ENCODE peak calls at places on chromosomes 4 and X, in five cellular contexts. Q is astrocyte of the spinal cord, B is fibroblast of lung, H is GM06990, V is GM12864. I is an unnamed sample.

GRCh38 chrX:39850630-39851152 is 247.1 kb downstream of the BCOR start:
- DNase-seq in Q (peak), B (peak), H (no peak), V (no peak), I (no peak)

GRCh38 chr4:127916512-127916911 is 35.8 kb downstream of the PLK4 start:
- DNase-seq in Q (no peak), B (peak), H (no peak), V (no peak), I (no peak)

GRCh38 chr4:151709071-151709470 is 51.7 kb downstream of the GATB start:
- DNase-seq in Q (no peak), B (no peak), H (no peak), V (no peak), I (no peak)

GRCh38 chr4:31021008-31021407 is 300.8 kb downstream of the PCDH7 start:
- DNase-seq in Q (no peak), B (no peak), H (no peak), V (no peak), I (no peak)

GRCh38 chrX:150410513-150410912 is 47.4 kb downstream of the MAMLD1 start:
- DNase-seq in Q (no peak), B (no peak), H (no peak), V (no peak), I (no peak)

GRCh38 chr4:53132117-53132889 is 233.6 kb downstream of the SCFD2 start:
- DNase-seq in Q (no peak), B (peak), H (peak), V (no peak), I (no peak)

GRCh38 chr4:20422398-20422797 is 170.7 kb downstream of the SLIT2 start:
- DNase-seq in Q (peak), B (peak), H (no peak), V (peak), I (no peak)

GRCh38 chrX:121195719-121196118 is 148.3 kb downstream of the GLUD2 start:
- DNase-seq in Q (no peak), B (no peak), H (no peak), V (no peak), I (no peak)

GRCh38 chr4:138222041-138222440 is 20.1 kb downstream of the SLC7A11 start:
- DNase-seq in Q (peak), B (peak), H (no peak), V (no peak), I (peak)

GRCh38 chr4:182807346-182807745 is 109.8 kb downstream of the DCTD start:
- DNase-seq in Q (no peak), B (no peak), H (no peak), V (no peak), I (no peak)

GRCh38 chr4:14771091-14771490 is 231.2 kb upstream of the CPEB2 start:
- DNase-seq in Q (no peak), B (peak), H (no peak), V (no peak), I (no peak)

GRCh38 chr4:177369372-177369771 is 59.7 kb downstream of the NEIL3 start:
- DNase-seq in Q (peak), B (peak), H (no peak), V (no peak), I (peak)

GRCh38 chrX:120144178-120144844 is 14.1 kb upstream of the RHOXF2 start:
- DNase-seq in Q (no peak), B (peak), H (no peak), V (no peak), I (no peak)

GRCh38 chr4:54067163-54067562 is 2.8 kb upstream of the CHIC2 start:
- DNase-seq in Q (peak), B (peak), H (no peak), V (no peak), I (peak)

GRCh38 chrX:100995469-100995868 is 26.0 kb downstream of the ARL13A start:
- DNase-seq in Q (peak), B (peak), H (no peak), V (peak), I (peak)

GRCh38 chrX:34893741-34894140 is 48.9 kb upstream of the FAM47B start:
- DNase-seq in Q (no peak), B (no peak), H (no peak), V (no peak), I (no peak)

GRCh38 chrX:105515561-105515960 is 295.1 kb upstream of the TEX13A start:
- DNase-seq in Q (no peak), B (no peak), H (no peak), V (no peak), I (no peak)

GRCh38 chr4:26323807-26324206 is 3.0 kb downstream of the RBPJ start:
- DNase-seq in Q (peak), B (peak), H (no peak), V (no peak), I (peak)

GRCh38 chr4:73839071-73839470 is 2.6 kb downstream of the CXCL6 start:
- DNase-seq in Q (no peak), B (no peak), H (no peak), V (no peak), I (no peak)

GRCh38 chrX:69019073-69019890 is 146.0 kb downstream of the PJA1 start:
- DNase-seq in Q (no peak), B (no peak), H (no peak), V (no peak), I (no peak)

GRCh38 chr4:48490012-48490679 is at the start of gene ZAR1:
- DNase-seq in Q (no peak), B (no peak), H (no peak), V (no peak), I (no peak)

GRCh38 chr4:173171098-173171497 is 2.5 kb downstream of the GALNT7 start:
- DNase-seq in Q (peak), B (peak), H (no peak), V (no peak), I (no peak)

GRCh38 chrX:65596270-65596669 is 61.7 kb upstream of the LAS1L start:
- DNase-seq in Q (peak), B (peak), H (no peak), V (peak), I (no peak)

GRCh38 chr4:93759506-93759905 is 69.0 kb upstream of the ATOH1 start:
- DNase-seq in Q (no peak), B (no peak), H (no peak), V (no peak), I (no peak)

DNA sequence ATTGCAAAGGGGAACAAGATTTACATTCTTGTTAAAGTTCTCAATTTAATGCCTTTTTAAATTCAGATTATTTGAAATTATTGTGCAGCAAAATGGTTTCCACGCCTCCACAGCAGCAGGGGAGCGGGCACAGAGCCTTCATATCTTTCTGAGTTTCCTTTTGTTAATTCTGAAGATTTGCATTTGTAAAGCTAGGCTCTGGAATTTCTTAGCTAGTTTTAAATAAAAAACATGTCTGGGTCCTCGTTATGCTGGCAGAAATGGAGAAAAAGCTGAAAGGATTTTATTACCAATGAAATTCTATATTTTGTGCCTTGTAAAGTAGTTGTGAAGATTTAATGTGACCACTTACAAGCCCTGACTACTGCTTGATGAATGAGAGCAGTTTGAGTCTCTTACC is 40.8 kb upstream of the MAGED1 start:
- DNase-seq in Q (no peak), B (no peak), H (no peak), V (no peak), I (no peak)
- H3K4me3 ChIP-seq in Q (no peak), B (no peak), H (no peak), V (no peak), I (no peak)

DNA sequence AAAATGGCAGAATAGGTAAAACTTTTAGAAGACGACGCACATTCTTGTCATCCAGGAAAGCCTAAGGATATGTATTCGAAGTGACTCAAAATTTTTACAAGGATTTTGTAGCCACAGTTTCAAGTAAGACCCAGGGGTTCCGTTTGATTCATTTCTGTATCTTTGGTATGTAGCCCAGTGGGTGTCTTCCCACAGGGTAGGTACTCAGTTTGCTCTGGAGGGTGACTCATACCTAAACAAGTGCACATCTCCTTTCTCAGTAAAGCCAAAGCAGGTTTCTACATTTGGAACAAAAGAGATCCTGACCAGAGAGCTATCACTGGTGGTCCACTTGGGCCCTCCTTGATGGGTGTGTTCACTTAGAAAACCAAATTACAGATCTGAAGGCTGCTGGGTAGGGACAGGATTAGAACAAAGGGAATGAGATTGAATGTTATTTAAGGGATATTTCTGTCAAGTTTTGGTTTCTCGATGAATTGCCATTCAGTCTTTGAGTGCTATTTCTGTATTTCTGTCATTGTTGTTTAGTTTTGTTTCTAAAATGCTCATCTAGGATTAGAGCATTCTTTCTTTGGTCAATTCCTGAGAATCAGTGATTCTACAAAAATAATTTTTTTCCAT is 56.1 kb downstream of the PLS3 start:
- DNase-seq in Q (peak), B (no peak), H (peak), V (peak), I (no peak)
- H3K4me3 ChIP-seq in Q (no peak), B (no peak), H (no peak), V (no peak), I (no peak)

GRCh38 chrX:84187501-84188319 is at the start of gene RPS6KA6:
- DNase-seq in Q (peak), B (peak), H (peak), V (no peak), I (no peak)
- H3K4me3 ChIP-seq in Q (peak), B (peak), H (peak), V (peak), I (peak)

GRCh38 chr4:189279188-189279587 is 661.5 kb upstream of the FRG1 start:
- DNase-seq in Q (no peak), B (peak), H (no peak), V (no peak), I (peak)
- H3K4me3 ChIP-seq in Q (no peak), B (no peak), H (no peak), V (no peak), I (no peak)

GRCh38 chr4:166622425-166622977 is 611.8 kb downstream of the SPOCK3 start:
- DNase-seq in Q (no peak), B (no peak), H (no peak), V (no peak), I (no peak)
- H3K4me3 ChIP-seq in Q (no peak), B (no peak), H (peak), V (peak), I (no peak)

DNA sequence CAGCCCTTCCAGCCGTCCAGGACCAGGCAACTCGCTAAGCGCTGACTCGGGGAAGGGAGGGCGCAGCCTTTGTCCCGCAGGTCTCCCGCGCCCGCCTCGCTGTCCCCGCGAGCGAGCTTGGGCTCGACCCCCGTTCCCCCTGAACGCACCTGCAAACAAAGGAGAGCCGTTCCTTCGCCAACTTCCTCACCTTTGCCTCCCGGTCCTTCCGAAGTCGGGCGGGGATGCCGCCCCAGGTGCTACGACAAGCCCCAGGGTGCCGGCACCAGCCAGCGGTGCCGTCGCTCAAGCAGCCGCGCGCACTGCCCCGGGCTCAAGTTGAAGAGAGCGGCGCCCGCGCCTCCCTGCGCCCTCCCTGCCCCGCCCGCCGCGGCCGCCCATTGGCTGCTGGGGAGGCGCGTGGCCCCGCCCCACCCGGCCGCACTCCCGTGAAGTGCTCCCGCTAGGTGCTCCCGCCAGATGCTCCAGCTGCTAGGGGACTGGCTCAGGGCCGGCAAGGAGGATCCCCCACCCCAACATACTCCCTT is 107.1 kb downstream of the NSUN7 start:
- DNase-seq in Q (peak), B (peak), H (peak), V (no peak), I (peak)
- H3K4me3 ChIP-seq in Q (peak), B (peak), H (peak), V (peak), I (peak)

GRCh38 chrX:72025236-72025770 is 106.4 kb downstream of the RTL5 start:
- DNase-seq in Q (no peak), B (no peak), H (no peak), V (no peak), I (no peak)

GRCh38 chrX:72027914-72028307 is 103.8 kb downstream of the RTL5 start:
- DNase-seq in Q (no peak), B (no peak), H (no peak), V (no peak), I (no peak)

GRCh38 chrX:72026341-72027023 is 105.2 kb downstream of the RTL5 start:
- DNase-seq in Q (no peak), B (no peak), H (no peak), V (no peak), I (no peak)

GRCh38 chrX:72028701-72029470 is 102.8 kb downstream of the RTL5 start:
- DNase-seq in Q (no peak), B (no peak), H (no peak), V (no peak), I (no peak)

GRCh38 chrX:72027024-72027913 is 104.4 kb downstream of the RTL5 start:
- DNase-seq in Q (no peak), B (no peak), H (no peak), V (no peak), I (no peak)
- H3K4me3 ChIP-seq in Q (peak), B (peak), H (no peak), V (no peak), I (peak)

GRCh38 chr4:142845293-142846070 is 619 bp downstream of the INPP4B start:
- DNase-seq in Q (peak), B (no peak), H (peak), V (no peak), I (no peak)

GRCh38 chr4:142846105-142846728 is at the start of gene INPP4B:
- DNase-seq in Q (peak), B (peak), H (peak), V (no peak), I (peak)

GRCh38 chr4:142846729-142847606 is 867 bp upstream of the INPP4B start:
- DNase-seq in Q (peak), B (peak), H (peak), V (no peak), I (no peak)

GRCh38 chr4:142840516-142841123 is 5.5 kb downstream of the INPP4B start:
- DNase-seq in Q (peak), B (peak), H (no peak), V (no peak), I (no peak)

DNA sequence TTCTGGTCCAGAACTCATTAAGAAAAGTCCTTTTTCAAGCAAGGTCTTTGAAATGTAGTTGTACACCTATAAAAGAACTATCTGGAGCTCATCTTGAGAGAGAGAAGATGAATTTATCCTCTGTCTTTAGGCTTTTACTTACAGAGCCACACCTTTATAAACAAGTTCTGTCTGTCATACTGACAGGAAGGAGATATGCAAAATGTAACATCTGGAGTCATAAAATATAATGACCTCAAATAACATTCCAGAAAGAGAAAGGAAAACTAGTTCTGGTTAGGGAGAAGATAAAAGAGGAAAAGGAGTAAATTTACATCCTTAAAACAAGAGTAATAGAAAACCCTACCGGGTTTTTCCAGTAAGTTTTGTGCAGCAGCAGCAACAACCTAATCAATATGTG is 1.3 kb downstream of the INPP4B start:
- DNase-seq in Q (no peak), B (no peak), H (no peak), V (no peak), I (no peak)
- H3K4me3 ChIP-seq in Q (no peak), B (no peak), H (no peak), V (no peak), I (no peak)

GRCh38 chrX:77936299-77936698 is 25.8 kb downstream of the ATP7A start:
- DNase-seq in Q (no peak), B (no peak), H (no peak), V (no peak), I (no peak)
- H3K4me3 ChIP-seq in Q (no peak), B (no peak), H (no peak), V (no peak), I (no peak)

I was measured in skeletal muscle cell.